ENCODE peak calls at places on chromosomes 7 and 10, in four cellular contexts. One of them, this sample, is unnamed.

GRCh38 chr10:76336213-76336963 is 905.0 kb downstream of the LRMDA start:
- DNase-seq in mammary epithelial cell: no peak
- DNase-seq in stimulated activated CD8-positive, alpha-beta memory T cell treated with anti-CD3 and anti-CD28 coated beads, Interleukin-15, amount 100 ng/mL, for 4 hours: no peak
- DNase-seq in A549: peak; percentile 16
- DNase-seq in this sample: no peak

GRCh38 chr10:132891994-132892393 is 50.4 kb downstream of the CFAP46 start:
- DNase-seq in A549: no peak
- DNase-seq in stimulated activated CD8-positive, alpha-beta memory T cell treated with anti-CD3 and anti-CD28 coated beads, Interleukin-15, amount 100 ng/mL, for 4 hours: no peak
- DNase-seq in mammary epithelial cell: no peak
- DNase-seq in this sample: no peak

GRCh38 chr10:123583639-123584418 is 82.3 kb upstream of the GPR26 start:
- DNase-seq in stimulated activated CD8-positive, alpha-beta memory T cell treated with anti-CD3 and anti-CD28 coated beads, Interleukin-15, amount 100 ng/mL, for 4 hours: no peak
- DNase-seq in A549: peak; percentile 68
- DNase-seq in mammary epithelial cell: peak; percentile 61
- DNase-seq in this sample: peak; percentile 77

GRCh38 chr7:157688439-157689268 is 351.9 kb downstream of the DNAJB6 start:
- DNase-seq in stimulated activated CD8-positive, alpha-beta memory T cell treated with anti-CD3 and anti-CD28 coated beads, Interleukin-15, amount 100 ng/mL, for 4 hours: no peak
- DNase-seq in mammary epithelial cell: no peak
- DNase-seq in A549: no peak
- DNase-seq in this sample: no peak

GRCh38 chr7:108270385-108270784 is 140.2 kb upstream of the LAMB4 start:
- DNase-seq in A549: no peak
- DNase-seq in mammary epithelial cell: no peak
- DNase-seq in stimulated activated CD8-positive, alpha-beta memory T cell treated with anti-CD3 and anti-CD28 coated beads, Interleukin-15, amount 100 ng/mL, for 4 hours: no peak
- DNase-seq in this sample: no peak

GRCh38 chr7:144884913-144885312 is 49.1 kb upstream of the TPK1 start:
- DNase-seq in mammary epithelial cell: no peak
- DNase-seq in stimulated activated CD8-positive, alpha-beta memory T cell treated with anti-CD3 and anti-CD28 coated beads, Interleukin-15, amount 100 ng/mL, for 4 hours: no peak
- DNase-seq in A549: no peak
- DNase-seq in this sample: no peak

GRCh38 chr10:34348917-34349509 is 466.1 kb downstream of the PARD3 start:
- DNase-seq in A549: no peak
- DNase-seq in mammary epithelial cell: no peak
- DNase-seq in stimulated activated CD8-positive, alpha-beta memory T cell treated with anti-CD3 and anti-CD28 coated beads, Interleukin-15, amount 100 ng/mL, for 4 hours: peak; percentile 1
- DNase-seq in this sample: no peak

GRCh38 chr7:141001122-141001521 is 13.6 kb downstream of the MRPS33 start:
- DNase-seq in A549: no peak
- DNase-seq in stimulated activated CD8-positive, alpha-beta memory T cell treated with anti-CD3 and anti-CD28 coated beads, Interleukin-15, amount 100 ng/mL, for 4 hours: no peak
- DNase-seq in mammary epithelial cell: no peak
- DNase-seq in this sample: no peak

GRCh38 chr7:127348247-127348631 is 44.3 kb downstream of the ZNF800 start:
- DNase-seq in A549: no peak
- DNase-seq in mammary epithelial cell: no peak
- DNase-seq in stimulated activated CD8-positive, alpha-beta memory T cell treated with anti-CD3 and anti-CD28 coated beads, Interleukin-15, amount 100 ng/mL, for 4 hours: no peak
- DNase-seq in this sample: no peak

GRCh38 chr10:71667374-71667750 is 52.2 kb downstream of the C10orf105 start:
- DNase-seq in mammary epithelial cell: no peak
- DNase-seq in stimulated activated CD8-positive, alpha-beta memory T cell treated with anti-CD3 and anti-CD28 coated beads, Interleukin-15, amount 100 ng/mL, for 4 hours: no peak
- DNase-seq in A549: no peak
- DNase-seq in this sample: no peak

GRCh38 chr10:80516506-80517075 is 21.1 kb upstream of the SH2D4B start:
- DNase-seq in mammary epithelial cell: no peak
- DNase-seq in A549: no peak
- DNase-seq in stimulated activated CD8-positive, alpha-beta memory T cell treated with anti-CD3 and anti-CD28 coated beads, Interleukin-15, amount 100 ng/mL, for 4 hours: no peak
- DNase-seq in this sample: no peak

This sample was measured in Calu3.